ENCODE peak calls at places on chromosomes 13 and 19, in seven cellular contexts. R, G, Z, X, Y, M and C are unnamed samples.

GRCh38 chr19:19750131-19750841 is 17.4 kb upstream of the ZNF14 start:
- DNase-seq in R (no peak), G (no peak), Z (no peak), X (no peak), Y (no peak), M (no peak), C (no peak)

GRCh38 chr13:49347650-49348385 is 96.0 kb downstream of the CAB39L start:
- DNase-seq in R (no peak), G (no peak), Z (no peak), X (no peak), Y (no peak), M (no peak), C (no peak)

GRCh38 chr19:38165335-38165734 is 58.7 kb downstream of the DPF1 start:
- DNase-seq in R (no peak), G (no peak), Z (no peak), X (no peak), Y (no peak), M (no peak), C (no peak)

GRCh38 chr13:110348751-110349150 is 41.7 kb downstream of the COL4A2 start:
- DNase-seq in R (no peak), G (no peak), Z (no peak), X (no peak), Y (no peak), M (no peak), C (no peak)

GRCh38 chr19:39829702-39830275 is 4.2 kb downstream of the DYRK1B start:
- DNase-seq in R (no peak), G (no peak), Z (no peak), X (no peak), Y (no peak), M (no peak), C (no peak)

GRCh38 chr19:16038196-16038695 is 38.0 kb upstream of the TPM4 start:
- DNase-seq in R (no peak), G (no peak), Z (no peak), X (no peak), Y (no peak), M (no peak), C (no peak)

GRCh38 chr19:54389556-54389955 is 24.8 kb upstream of the LAIR1 start:
- DNase-seq in R (no peak), G (no peak), Z (no peak), X (no peak), Y (no peak), M (no peak), C (no peak)

GRCh38 chr13:108269601-108270328 is at the start of gene TNFSF13B:
- DNase-seq in R (no peak), G (peak), Z (peak), X (peak), Y (no peak), M (peak), C (no peak)

GRCh38 chr13:111511805-111512504 is 191.5 kb downstream of the TEX29 start:
- DNase-seq in R (no peak), G (no peak), Z (no peak), X (no peak), Y (no peak), M (no peak), C (no peak)